ENCODE peak calls at places on chromosomes 2 and 18, in six cellular contexts. W, V, L, B, I and C are unnamed samples.
A peak's percentile ranks its signal among the peaks of the same experiment; 100 is the strongest.

GRCh38 chr2:10333247-10333613 is 30.5 kb downstream of the HPCAL1 start:
- DNase-seq in W (no peak), V (peak; percentile 18), L (no peak), B (no peak), I (no peak), C (no peak)

GRCh38 chr2:13515254-13515653 is 798.5 kb downstream of the TRIB2 start:
- DNase-seq in W (no peak), V (no peak), L (no peak), B (no peak), I (no peak), C (no peak)

GRCh38 chr18:43826215-43826614 is 548.9 kb upstream of the SYT4 start:
- DNase-seq in W (no peak), V (no peak), L (no peak), B (no peak), I (no peak), C (no peak)

GRCh38 chr2:207088276-207088675 is 77.5 kb downstream of the KLF7 start:
- DNase-seq in W (no peak), V (no peak), L (no peak), B (no peak), I (no peak), C (no peak)

GRCh38 chr2:44937688-44938240 is 3.7 kb upstream of the SIX3 start:
- DNase-seq in W (no peak), V (no peak), L (no peak), B (no peak), I (peak; percentile 59), C (no peak)

GRCh38 chr2:231615058-231615671 is 22.5 kb downstream of the TEX44 start:
- DNase-seq in W (no peak), V (no peak), L (peak; percentile 60), B (no peak), I (no peak), C (no peak)

GRCh38 chr18:63752661-63753060 is 22.6 kb upstream of the SERPINB7 start:
- DNase-seq in W (no peak), V (no peak), L (no peak), B (no peak), I (no peak), C (no peak)

GRCh38 chr2:88828397-88829137 is 137.1 kb downstream of the RPIA start:
- DNase-seq in W (no peak), V (no peak), L (no peak), B (peak; percentile 29), I (no peak), C (no peak)

GRCh38 chr18:28087173-28087563 is 89.8 kb downstream of the CDH2 start:
- DNase-seq in W (no peak), V (no peak), L (no peak), B (no peak), I (no peak), C (no peak)

GRCh38 chr18:13253786-13254755 is 35.5 kb downstream of the LDLRAD4 start:
- DNase-seq in W (no peak), V (no peak), L (no peak), B (no peak), I (no peak), C (no peak)

GRCh38 chr2:219125225-219125885 is 35.3 kb downstream of the NHEJ1 start:
- DNase-seq in W (no peak), V (no peak), L (peak; percentile 65), B (peak; percentile 88), I (no peak), C (no peak)

GRCh38 chr2:26462100-26462499 is 15.8 kb downstream of the OTOF start:
- DNase-seq in W (no peak), V (no peak), L (no peak), B (no peak), I (no peak), C (no peak)

GRCh38 chr2:118146315-118147283 is 58.3 kb downstream of the INSIG2 start:
- DNase-seq in W (no peak), V (no peak), L (no peak), B (no peak), I (no peak), C (no peak)
- H3K4me3 ChIP-seq in W (no peak overlapping the region), V (no peak overlapping the region), L (no peak overlapping the region), B (no peak overlapping the region), I (no peak overlapping the region), C (no peak overlapping the region)

GRCh38 chr2:51231071-51231470 is 199.1 kb upstream of the NRXN1 start:
- DNase-seq in W (no peak), V (no peak), L (no peak), B (no peak), I (no peak), C (no peak)
- TF ChIP-seq CTCF in W (no peak), V (no peak), L (no peak), B (no peak), I (no peak), C (no peak)

DNA sequence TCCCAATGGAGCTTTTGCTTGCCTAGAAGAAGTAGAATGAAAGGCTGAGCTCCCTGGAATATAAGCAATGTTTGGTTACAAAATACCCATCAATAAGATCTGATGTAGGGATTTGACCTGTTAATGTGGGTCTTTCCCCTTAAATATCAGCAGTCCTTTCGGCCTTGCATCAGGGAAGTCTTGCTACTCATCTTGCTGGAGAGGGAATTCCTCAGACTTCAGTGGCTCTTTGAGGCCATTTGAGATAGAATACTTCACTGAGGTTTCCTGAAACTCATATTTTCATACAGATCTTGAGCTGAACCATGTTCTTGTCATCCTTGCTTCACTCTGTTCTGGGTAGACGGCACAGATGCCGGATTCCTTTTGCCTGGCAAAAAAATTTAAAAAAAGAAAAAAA is 3.9 kb downstream of the TWIST2 start:
- DNase-seq in W (no peak), V (no peak), L (no peak), B (no peak), I (no peak), C (no peak)
- H3K4me3 ChIP-seq in W (peak overlapping the region; percentile 93), V (no peak overlapping the region), L (no peak overlapping the region), B (no peak overlapping the region), I (no peak overlapping the region), C (peak overlapping the region; percentile 89)

GRCh38 chr2:109170645-109171044 is 41.6 kb downstream of the SH3RF3 start:
- DNase-seq in W (no peak), V (no peak), L (no peak), B (no peak), I (no peak), C (no peak)

GRCh38 chr2:109174214-109174613 is 45.2 kb downstream of the SH3RF3 start:
- DNase-seq in W (no peak), V (no peak), L (no peak), B (no peak), I (no peak), C (no peak)

GRCh38 chr2:109173311-109174171 is 44.5 kb downstream of the SH3RF3 start:
- DNase-seq in W (no peak), V (peak; percentile 40), L (peak; percentile 92), B (peak; percentile 87), I (no peak), C (peak; percentile 79)

GRCh38 chr2:109172556-109173105 is 43.6 kb downstream of the SH3RF3 start:
- DNase-seq in W (no peak), V (no peak), L (no peak), B (peak; percentile 44), I (no peak), C (no peak)

GRCh38 chr2:109171444-109172334 is 42.7 kb downstream of the SH3RF3 start:
- DNase-seq in W (peak; percentile 90), V (peak; percentile 38), L (peak; percentile 63), B (peak; percentile 99), I (no peak), C (peak; percentile 94)
- TF ChIP-seq CTCF in W (no peak), V (peak; percentile 31), L (no peak), B (peak; percentile 39), I (no peak), C (peak; percentile 50)

DNA sequence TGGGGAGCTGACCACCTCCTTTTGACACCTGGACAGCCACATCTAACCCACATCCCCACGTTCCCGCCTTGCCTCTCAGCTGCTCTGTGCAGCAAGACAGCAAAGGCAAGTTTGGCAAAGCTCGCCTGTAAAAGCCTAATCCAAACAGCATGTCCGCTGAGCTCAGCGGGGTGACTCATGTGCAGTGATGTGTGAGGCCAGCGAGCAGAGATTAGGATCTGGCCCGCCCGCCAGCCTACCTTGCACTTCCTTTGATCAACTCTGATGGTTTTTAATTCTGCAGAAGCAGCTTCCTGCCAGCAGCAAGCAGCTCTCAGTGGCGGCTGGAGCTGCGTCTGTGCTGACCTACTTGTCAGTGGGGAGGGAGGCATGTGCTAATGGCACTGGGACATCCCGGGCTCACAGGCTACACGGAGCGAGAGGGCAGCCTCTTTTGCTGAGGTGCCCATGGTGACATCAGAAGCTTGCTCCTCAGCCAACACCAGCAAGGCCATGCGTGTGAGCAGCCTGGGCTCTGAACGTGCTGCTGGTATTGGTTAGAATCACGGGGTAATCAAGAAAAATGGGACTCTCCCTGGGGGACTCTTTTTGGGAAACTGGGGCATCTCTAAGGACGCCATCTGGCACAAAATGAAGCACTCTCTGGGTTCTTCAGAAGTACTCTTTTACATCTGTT is 36.0 kb upstream of the EML4 start:
- DNase-seq in W (peak; percentile 93), V (peak; percentile 53), L (peak; percentile 52), B (peak; percentile 98), I (peak; percentile 80), C (peak; percentile 86)
- H3K4me3 ChIP-seq in W (peak overlapping the region; percentile 30), V (no peak overlapping the region), L (peak overlapping the region; percentile 7), B (peak overlapping the region; percentile 0), I (peak overlapping the region; percentile 5), C (peak overlapping the region; percentile 46)